ENCODE peak calls at places on chromosomes 16 and 17, in ten cellular contexts. G is ovary; J is naive thymus-derived CD4-positive, alpha-beta T cell; H is heart right ventricle; Q is CD8-positive, alpha-beta T cell; V is prostate gland; P is esophagus squamous epithelium; N is left ventricle myocardium inferior; Z is H9; S is CD4-positive, alpha-beta memory T cell. T is an unnamed sample.

GRCh38 chr17:200604-200985 is 19.1 kb upstream of the DOC2B start:
- DNase-seq in Z (no peak), V (no peak), P (no peak), H (no peak), S (no peak), G (no peak), Q (no peak), N (no peak), J (no peak), T (no peak)

GRCh38 chr17:42514867-42515266 is 21.2 kb upstream of the NAGLU start:
- DNase-seq in H (no peak), G (no peak), Q (no peak), S (no peak), N (no peak), Z (no peak), J (no peak), P (no peak), V (no peak), T (no peak)

GRCh38 chr17:52681486-52681885 is 523.0 kb upstream of the CA10 start:
- DNase-seq in S (no peak), Q (no peak), G (no peak), N (no peak), V (no peak), H (no peak), Z (no peak), J (no peak), P (no peak), T (no peak)

GRCh38 chr16:4097826-4098240 is 18.4 kb downstream of the ADCY9 start:
- DNase-seq in Q (no peak), G (no peak), S (no peak), J (no peak), N (no peak), Z (no peak), V (no peak), P (no peak), H (no peak), T (no peak)

GRCh38 chr17:68794636-68795503 is 160.3 kb downstream of the ABCA8 start:
- DNase-seq in Q (no peak), G (no peak), N (peak; percentile 55), S (no peak), Z (no peak), H (peak; percentile 53), P (no peak), J (no peak), V (no peak), T (peak; percentile 30)

GRCh38 chr16:69761983-69762842 is at the start of gene WWP2:
- DNase-seq in Q (peak; percentile 77), Z (peak; percentile 90), J (peak; percentile 69), S (peak; percentile 80), H (peak; percentile 70), G (peak; percentile 79), V (peak; percentile 67), N (peak; percentile 72), P (no peak), T (peak; percentile 18)

GRCh38 chr17:74332017-74332650 is 6.1 kb downstream of the KIF19 start:
- DNase-seq in S (no peak), P (no peak), H (no peak), G (no peak), N (no peak), J (no peak), V (no peak), Q (no peak), Z (no peak), T (no peak)

GRCh38 chr16:68086860-68087268 is 1.7 kb downstream of the NFATC3 start:
- DNase-seq in H (no peak), N (no peak), Z (no peak), P (no peak), J (no peak), G (no peak), S (no peak), V (no peak), Q (no peak), T (no peak)

GRCh38 chr17:12567077-12568053 is 98.3 kb upstream of the MYOCD start:
- DNase-seq in V (no peak), Q (no peak), N (no peak), J (no peak), S (no peak), G (no peak), P (no peak), H (no peak), Z (no peak), T (no peak)

GRCh38 chr17:43660816-43661493 is 767 bp downstream of the MEOX1 start:
- DNase-seq in V (no peak), G (no peak), P (no peak), Z (no peak), H (no peak), N (no peak), Q (no peak), S (peak; percentile 13), J (no peak), T (no peak)

GRCh38 chr17:28282596-28282995 is 36.4 kb upstream of the TMEM97 start:
- DNase-seq in V (no peak), H (no peak), G (no peak), Z (no peak), S (no peak), Q (no peak), J (no peak), N (no peak), P (no peak), T (no peak)

GRCh38 chr16:18803569-18804462 is 2.5 kb upstream of the ARL6IP1 start:
- DNase-seq in H (no peak), Z (no peak), S (no peak), J (no peak), P (no peak), Q (no peak), N (no peak), V (no peak), G (no peak), T (no peak)

GRCh38 chr17:8151641-8152111 is 528 bp downstream of the PER1 start:
- DNase-seq in P (no peak), J (peak; percentile 53), G (peak; percentile 88), N (peak; percentile 96), V (peak; percentile 83), Z (peak; percentile 56), Q (peak; percentile 46), S (peak; percentile 69), H (peak; percentile 95), T (peak; percentile 62)

GRCh38 chr17:19305761-19306159 is 56.8 kb downstream of the B9D1 start:
- DNase-seq in G (no peak), S (no peak), Z (no peak), N (no peak), Q (no peak), V (no peak), P (no peak), J (no peak), H (no peak), T (no peak)

GRCh38 chr17:40500190-40500589 is 1.2 kb downstream of the TNS4 start:
- DNase-seq in P (no peak), N (no peak), Q (no peak), V (no peak), Z (no peak), G (no peak), J (no peak), H (no peak), S (no peak), T (no peak)
- H3K27ac ChIP-seq in P (peak overlapping the region; percentile 91), N (peak overlapping the region; percentile 79), Q (no peak overlapping the region), V (peak overlapping the region; percentile 83), Z (no peak overlapping the region), G (no peak overlapping the region), J (no peak overlapping the region), H (peak overlapping the region; percentile 52), S (no peak overlapping the region), T (no peak overlapping the region)

GRCh38 chr16:84795338-84796053 is 24.3 kb upstream of the CRISPLD2 start:
- DNase-seq in S (no peak), P (no peak), G (peak; percentile 92), N (peak; percentile 78), Z (no peak), H (peak; percentile 86), J (no peak), V (no peak), Q (no peak), T (no peak)
- H3K27ac ChIP-seq in S (no peak overlapping the region), P (peak overlapping the region; percentile 80), G (peak overlapping the region; percentile 49), N (peak overlapping the region; percentile 77), Z (no peak overlapping the region), H (peak overlapping the region; percentile 79), J (no peak overlapping the region), V (peak overlapping the region; percentile 57), Q (no peak overlapping the region), T (no peak overlapping the region)

GRCh38 chr17:39719966-39720365 is 10.4 kb downstream of the MIEN1 start:
- DNase-seq in P (no peak), N (no peak), Q (no peak), G (no peak), J (no peak), Z (no peak), S (no peak), V (no peak), H (no peak), T (no peak)

GRCh38 chr17:39724731-39725130 is 5.6 kb downstream of the MIEN1 start:
- DNase-seq in H (no peak), P (no peak), S (no peak), N (no peak), J (no peak), Q (no peak), G (no peak), V (no peak), Z (no peak), T (no peak)

GRCh38 chr17:39719563-39719962 is 10.8 kb downstream of the MIEN1 start:
- DNase-seq in S (no peak), H (no peak), V (no peak), J (no peak), N (no peak), Q (no peak), P (no peak), G (no peak), Z (no peak), T (no peak)

GRCh38 chr17:39722965-39723848 is 7.1 kb downstream of the MIEN1 start:
- DNase-seq in S (no peak), G (no peak), H (no peak), Q (no peak), V (no peak), P (no peak), Z (peak; percentile 89), J (no peak), N (no peak), T (no peak)

GRCh38 chr17:39722104-39722503 is 8.2 kb downstream of the MIEN1 start:
- DNase-seq in P (no peak), Z (no peak), N (no peak), G (no peak), Q (no peak), H (no peak), J (no peak), V (no peak), S (no peak), T (no peak)
- H3K27ac ChIP-seq in P (no peak overlapping the region), Z (no peak overlapping the region), N (no peak overlapping the region), G (no peak overlapping the region), Q (no peak overlapping the region), H (no peak overlapping the region), J (no peak overlapping the region), V (no peak overlapping the region), S (no peak overlapping the region), T (no peak overlapping the region)

DNA sequence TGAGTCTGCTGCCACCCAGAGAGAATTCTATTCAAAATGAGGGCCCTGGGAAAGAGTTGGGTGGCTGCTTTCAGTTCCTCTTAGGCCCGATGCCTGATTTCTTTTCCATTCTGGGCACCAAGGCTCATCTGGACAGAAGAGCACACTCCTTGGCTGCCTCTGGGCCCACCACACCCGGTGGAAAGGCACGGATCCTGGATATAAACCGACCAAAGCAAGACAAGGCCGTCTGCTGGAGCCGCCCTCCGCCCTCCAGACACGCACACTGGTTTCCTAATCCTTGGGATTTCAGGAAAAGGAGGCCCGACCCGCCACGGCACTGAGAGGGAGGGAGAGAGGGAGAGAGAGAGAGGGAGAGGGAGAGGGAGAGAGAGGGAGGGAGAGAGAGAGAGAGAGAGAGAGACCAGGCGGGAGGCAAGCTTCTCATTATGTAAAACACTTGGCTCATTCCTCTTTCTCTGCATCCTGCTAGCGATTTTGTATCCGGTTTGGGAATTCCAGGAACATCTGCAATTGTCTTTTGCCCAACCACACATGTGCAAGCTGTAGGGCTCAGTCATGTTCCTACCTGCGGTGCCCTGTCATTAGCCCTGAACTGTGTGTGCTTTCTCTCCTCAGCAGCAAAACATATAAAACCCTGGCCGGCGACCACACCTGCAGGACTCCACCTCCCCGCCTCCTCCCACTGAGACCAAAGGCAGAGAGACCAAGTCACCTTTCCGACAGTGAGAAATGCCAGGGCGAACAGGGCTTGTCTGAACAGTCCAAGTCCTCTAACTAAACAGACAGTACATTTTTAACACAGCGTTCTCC is 347.2 kb downstream of the SOX9 start:
- DNase-seq in V (peak; percentile 96), H (no peak), S (no peak), Z (peak; percentile 56), J (no peak), P (no peak), G (no peak), Q (no peak), N (peak; percentile 32), T (no peak)
- H3K27ac ChIP-seq in V (peak overlapping the region; percentile 86), H (no peak overlapping the region), S (no peak overlapping the region), Z (no peak overlapping the region), J (no peak overlapping the region), P (peak overlapping the region; percentile 93), G (no peak overlapping the region), Q (no peak overlapping the region), N (no peak overlapping the region), T (no peak overlapping the region)